ENCODE peak calls at places on chromosomes 4 and X, in six cellular contexts. One of them, this sample, is unnamed.

GRCh38 chrX:155246748-155247147 is 17.5 kb downstream of the RAB39B start:
- DNase-seq in HepG2: no peak
- DNase-seq in K562: no peak
- DNase-seq in GM12878: no peak
- DNase-seq in HCT116: no peak
- DNase-seq in H1: no peak
- DNase-seq in this sample: no peak

GRCh38 chr4:83255584-83255983 is 29.0 kb downstream of the COQ2 start:
- DNase-seq in HCT116: peak
- DNase-seq in K562: no peak
- DNase-seq in HepG2: no peak
- DNase-seq in H1: no peak
- DNase-seq in GM12878: no peak
- DNase-seq in this sample: peak

GRCh38 chrX:82782014-82782413 is 726.1 kb upstream of the POU3F4 start:
- DNase-seq in K562: no peak
- DNase-seq in H1: no peak
- DNase-seq in HepG2: no peak
- DNase-seq in HCT116: no peak
- DNase-seq in GM12878: no peak
- DNase-seq in this sample: no peak

GRCh38 chrX:131901581-131901980 is 121.5 kb upstream of the STK26 start:
- DNase-seq in H1: no peak
- DNase-seq in GM12878: no peak
- DNase-seq in HepG2: no peak
- DNase-seq in HCT116: no peak
- DNase-seq in K562: no peak
- DNase-seq in this sample: no peak

GRCh38 chr4:22264261-22264660 is 251.6 kb downstream of the ADGRA3 start:
- DNase-seq in K562: no peak
- DNase-seq in HepG2: no peak
- DNase-seq in H1: no peak
- DNase-seq in HCT116: no peak
- DNase-seq in GM12878: no peak
- DNase-seq in this sample: no peak

GRCh38 chr4:63563288-63564014 is 845.8 kb downstream of the TECRL start:
- DNase-seq in HepG2: no peak
- DNase-seq in K562: no peak
- DNase-seq in GM12878: no peak
- DNase-seq in HCT116: no peak
- DNase-seq in H1: no peak
- DNase-seq in this sample: peak

GRCh38 chrX:19991350-19991718 is 473 bp upstream of the BCLAF3 start:
- DNase-seq in HepG2: no peak
- DNase-seq in HCT116: no peak
- DNase-seq in H1: no peak
- DNase-seq in K562: no peak
- DNase-seq in GM12878: no peak
- DNase-seq in this sample: no peak

GRCh38 chrX:154490021-154490413 is 412 bp downstream of the SLC10A3 start:
- DNase-seq in HCT116: no peak
- DNase-seq in HepG2: no peak
- DNase-seq in H1: peak
- DNase-seq in GM12878: no peak
- DNase-seq in K562: no peak
- DNase-seq in this sample: no peak

GRCh38 chr4:148058160-148058859 is 326.4 kb downstream of the ARHGAP10 start:
- DNase-seq in HepG2: no peak
- DNase-seq in H1: no peak
- DNase-seq in K562: no peak
- DNase-seq in GM12878: no peak
- DNase-seq in HCT116: no peak
- DNase-seq in this sample: no peak

GRCh38 chr4:68360570-68360969 is 10.7 kb upstream of the YTHDC1 start:
- DNase-seq in H1: no peak
- DNase-seq in HCT116: no peak
- DNase-seq in GM12878: no peak
- DNase-seq in K562: no peak
- DNase-seq in HepG2: no peak
- DNase-seq in this sample: no peak

GRCh38 chrX:116272328-116272727 is 101.8 kb downstream of the AGTR2 start:
- DNase-seq in HCT116: peak
- DNase-seq in HepG2: no peak
- DNase-seq in H1: no peak
- DNase-seq in K562: no peak
- DNase-seq in GM12878: no peak
- DNase-seq in this sample: no peak

GRCh38 chr4:125642645-125643044 is 327.9 kb downstream of the FAT4 start:
- DNase-seq in GM12878: no peak
- DNase-seq in HCT116: no peak
- DNase-seq in H1: no peak
- DNase-seq in HepG2: no peak
- DNase-seq in K562: no peak
- DNase-seq in this sample: no peak

GRCh38 chr4:101989551-101989950 is 199.0 kb downstream of the BANK1 start:
- DNase-seq in K562: no peak
- DNase-seq in HepG2: no peak
- DNase-seq in H1: no peak
- DNase-seq in HCT116: no peak
- DNase-seq in GM12878: no peak
- DNase-seq in this sample: no peak

GRCh38 chr4:139281212-139281611 is 1.2 kb upstream of the MGARP start:
- DNase-seq in HepG2: no peak
- DNase-seq in K562: no peak
- DNase-seq in HCT116: no peak
- DNase-seq in GM12878: no peak
- DNase-seq in H1: no peak
- DNase-seq in this sample: no peak

GRCh38 chr4:123546123-123546654 is 149.6 kb downstream of the SPRY1 start:
- DNase-seq in GM12878: no peak
- DNase-seq in HCT116: no peak
- DNase-seq in K562: no peak
- DNase-seq in H1: no peak
- DNase-seq in HepG2: peak
- DNase-seq in this sample: no peak

GRCh38 chr4:177681902-177682301 is 239.7 kb upstream of the AGA start:
- DNase-seq in GM12878: no peak
- DNase-seq in HCT116: no peak
- DNase-seq in HepG2: no peak
- DNase-seq in H1: no peak
- DNase-seq in K562: no peak
- DNase-seq in this sample: no peak

DNA sequence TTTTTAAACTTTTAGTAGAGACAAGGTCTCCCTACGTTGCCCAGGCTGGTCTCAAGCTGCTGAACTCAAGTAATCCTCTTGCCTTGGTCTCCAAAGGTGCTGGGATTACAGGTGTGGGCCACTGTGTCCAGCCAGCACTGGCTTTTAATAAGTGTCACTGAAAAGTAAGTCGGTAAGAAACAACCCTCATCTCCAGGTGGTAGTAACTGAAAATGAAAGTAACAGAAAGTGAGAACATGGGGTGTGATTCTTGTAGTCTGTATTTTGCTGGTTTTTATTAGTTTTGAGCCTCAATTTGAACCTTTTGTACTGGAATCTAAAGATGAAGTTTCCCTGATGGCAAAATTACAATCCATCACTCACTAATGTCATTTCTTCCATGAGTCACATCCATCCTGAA is 238.1 kb upstream of the AGA start:
- DNase-seq in GM12878: no peak
- DNase-seq in H1: no peak
- DNase-seq in K562: no peak
- DNase-seq in HepG2: no peak
- DNase-seq in HCT116: no peak
- DNase-seq in this sample: no peak
- TF ChIP-seq JUND in GM12878: no peak
- TF ChIP-seq JUND in H1: no peak
- TF ChIP-seq JUND in K562: no peak
- TF ChIP-seq JUND in HepG2: no peak
- TF ChIP-seq JUND in HCT116: no peak
- TF ChIP-seq JUND in this sample: no peak

DNA sequence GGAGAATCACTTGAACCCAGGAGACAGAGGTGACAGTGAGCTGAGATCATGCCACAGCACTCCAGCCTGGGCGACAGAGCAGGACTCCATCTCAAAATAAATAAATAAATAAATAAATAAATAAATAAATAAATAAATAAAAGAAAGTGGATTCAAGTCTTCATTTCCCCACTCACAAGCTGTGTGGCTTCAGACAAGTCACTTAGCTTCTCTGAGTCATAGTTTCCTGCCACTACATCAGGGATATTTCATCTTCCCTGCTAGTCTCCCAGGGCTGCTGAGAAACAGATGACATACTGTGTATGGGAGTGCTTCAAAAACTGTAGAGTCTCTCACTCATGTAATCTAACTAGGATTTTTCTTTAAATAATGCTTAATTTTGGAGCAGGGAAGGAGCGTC is 37.2 kb downstream of the TBC1D9 start:
- DNase-seq in HepG2: no peak
- DNase-seq in K562: no peak
- DNase-seq in HCT116: no peak
- DNase-seq in H1: no peak
- DNase-seq in GM12878: no peak
- DNase-seq in this sample: no peak
- TF ChIP-seq JUND in HepG2: no peak
- TF ChIP-seq JUND in K562: no peak
- TF ChIP-seq JUND in HCT116: no peak
- TF ChIP-seq JUND in H1: no peak
- TF ChIP-seq JUND in GM12878: no peak
- TF ChIP-seq JUND in this sample: no peak

DNA sequence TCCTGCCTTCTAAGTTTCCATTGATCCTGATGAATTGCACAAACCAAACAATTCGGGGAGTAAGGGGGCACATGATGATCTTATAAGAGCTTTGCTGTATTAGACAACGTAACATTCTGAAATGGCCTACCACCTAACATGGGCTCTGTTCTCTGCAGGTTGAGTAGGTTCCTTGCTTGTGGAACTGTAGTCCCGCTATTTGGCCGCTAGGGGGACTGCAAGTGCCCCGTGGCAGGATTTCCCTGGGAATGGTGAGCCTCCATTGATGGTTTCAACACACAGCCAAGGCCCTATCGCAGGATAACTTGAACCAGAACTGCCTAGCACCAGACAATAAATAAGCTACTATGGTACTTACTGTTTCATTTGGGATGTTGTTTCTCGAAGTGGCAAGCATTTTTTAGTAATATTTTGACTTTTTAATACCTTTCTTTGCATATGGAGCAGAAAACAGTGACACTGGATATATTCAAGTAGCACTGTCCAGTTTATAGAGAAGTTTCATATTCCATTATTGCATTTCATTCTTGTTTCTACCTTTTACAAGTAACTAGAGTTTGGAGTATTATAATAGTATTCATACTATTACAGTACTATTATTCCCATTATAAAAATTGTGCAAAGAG is 11.9 kb downstream of the AR start:
- DNase-seq in HepG2: peak
- DNase-seq in K562: peak
- DNase-seq in GM12878: no peak
- DNase-seq in HCT116: no peak
- DNase-seq in H1: peak
- DNase-seq in this sample: no peak
- TF ChIP-seq JUND in HepG2: no peak
- TF ChIP-seq JUND in K562: no peak
- TF ChIP-seq JUND in GM12878: no peak
- TF ChIP-seq JUND in HCT116: no peak
- TF ChIP-seq JUND in H1: no peak
- TF ChIP-seq JUND in this sample: no peak

DNA sequence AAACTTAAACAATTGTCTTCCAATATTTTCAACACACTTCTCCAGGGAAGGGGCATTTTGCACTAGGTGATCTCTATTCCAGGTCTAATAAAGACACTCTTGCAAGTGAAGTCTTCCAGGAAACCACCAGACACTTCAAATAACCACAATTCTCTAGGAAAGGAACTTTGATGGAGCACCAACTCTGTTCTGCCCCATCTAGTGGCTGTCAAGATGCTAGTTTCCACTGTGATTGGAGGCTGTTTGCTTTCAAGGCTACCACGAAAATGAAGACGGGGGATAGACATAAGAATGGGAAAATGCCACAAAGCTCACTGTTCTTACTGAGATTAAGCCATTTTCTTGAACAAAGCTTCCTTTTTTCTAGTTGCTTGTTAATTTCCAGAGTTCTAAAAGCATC is 100.6 kb upstream of the F9 start:
- DNase-seq in HCT116: no peak
- DNase-seq in GM12878: no peak
- DNase-seq in HepG2: no peak
- DNase-seq in K562: no peak
- DNase-seq in H1: no peak
- DNase-seq in this sample: no peak
- TF ChIP-seq JUND in HCT116: no peak
- TF ChIP-seq JUND in GM12878: no peak
- TF ChIP-seq JUND in HepG2: no peak
- TF ChIP-seq JUND in K562: no peak
- TF ChIP-seq JUND in H1: no peak
- TF ChIP-seq JUND in this sample: no peak

GRCh38 chr4:150235795-150236385 is 157.6 kb downstream of the DCLK2 start:
- DNase-seq in HepG2: no peak
- DNase-seq in HCT116: no peak
- DNase-seq in H1: no peak
- DNase-seq in GM12878: no peak
- DNase-seq in K562: no peak
- DNase-seq in this sample: no peak
- TF ChIP-seq JUND in HepG2: no peak
- TF ChIP-seq JUND in HCT116: no peak
- TF ChIP-seq JUND in H1: no peak
- TF ChIP-seq JUND in GM12878: no peak
- TF ChIP-seq JUND in K562: no peak
- TF ChIP-seq JUND in this sample: no peak

GRCh38 chrX:129701624-129702069 is 37.1 kb upstream of the XPNPEP2 start:
- DNase-seq in HCT116: no peak
- DNase-seq in GM12878: no peak
- DNase-seq in H1: no peak
- DNase-seq in HepG2: no peak
- DNase-seq in K562: no peak
- DNase-seq in this sample: no peak
- TF ChIP-seq JUND in HCT116: no peak
- TF ChIP-seq JUND in GM12878: no peak
- TF ChIP-seq JUND in H1: no peak
- TF ChIP-seq JUND in HepG2: no peak
- TF ChIP-seq JUND in K562: no peak
- TF ChIP-seq JUND in this sample: no peak

DNA sequence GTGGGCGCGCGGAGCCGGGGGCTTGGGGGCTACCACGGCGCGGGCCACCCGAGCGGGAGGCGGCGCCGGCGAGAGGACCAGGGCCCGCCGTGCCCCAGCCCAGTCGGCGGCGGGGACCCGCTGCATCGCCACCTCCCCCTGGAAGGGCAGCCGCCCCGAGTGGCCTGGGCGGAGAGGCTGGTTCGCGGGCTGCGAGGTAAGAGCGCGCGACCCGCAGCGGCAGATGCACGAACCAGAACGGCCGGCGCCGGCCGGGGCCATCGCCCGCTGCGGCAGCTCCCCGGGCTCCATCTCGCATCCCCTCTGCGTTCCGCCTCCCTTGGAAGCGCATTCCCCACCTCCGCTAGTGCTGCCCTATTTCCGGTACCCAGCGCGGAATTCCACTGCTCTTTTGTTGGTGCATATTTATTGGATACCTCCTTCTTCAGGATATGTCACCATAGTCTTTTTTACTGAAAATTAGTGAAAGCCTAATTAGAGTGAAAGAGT is 742 bp downstream of the PKD2 start:
- DNase-seq in HepG2: peak
- DNase-seq in GM12878: no peak
- DNase-seq in H1: peak
- DNase-seq in HCT116: no peak
- DNase-seq in K562: peak
- DNase-seq in this sample: peak
- TF ChIP-seq JUND in HepG2: no peak
- TF ChIP-seq JUND in GM12878: no peak
- TF ChIP-seq JUND in H1: no peak
- TF ChIP-seq JUND in HCT116: no peak
- TF ChIP-seq JUND in K562: no peak
- TF ChIP-seq JUND in this sample: no peak

GRCh38 chr4:8781641-8782040 is 90.0 kb downstream of the HMX1 start:
- DNase-seq in H1: no peak
- DNase-seq in K562: no peak
- DNase-seq in HepG2: no peak
- DNase-seq in HCT116: no peak
- DNase-seq in GM12878: no peak
- DNase-seq in this sample: no peak
- TF ChIP-seq JUND in H1: no peak
- TF ChIP-seq JUND in K562: no peak
- TF ChIP-seq JUND in HepG2: no peak
- TF ChIP-seq JUND in HCT116: no peak
- TF ChIP-seq JUND in GM12878: no peak
- TF ChIP-seq JUND in this sample: no peak

This sample was measured in T47D.